ENCODE peak calls at places on chromosomes 13 and 19, in nine cellular contexts. X, L, B, P, A, C, S, E and G are unnamed samples. For H3K9me3, the result is how much of the 10 kb centered on the place peaks cover.

GRCh38 chr13:113754691-113755090 is 4.3 kb upstream of the TMEM255B start:
- DNase-seq in C (no peak), P (no peak), X (peak), E (no peak), S (no peak), B (no peak), A (no peak), L (no peak), G (no peak)

GRCh38 chr19:15128162-15128770 is 21.1 kb downstream of the SYDE1 start:
- DNase-seq in C (peak), P (no peak), B (no peak), L (no peak), X (no peak), S (no peak), A (no peak), E (no peak), G (no peak)

GRCh38 chr19:17326595-17326966 is 8.1 kb downstream of the ANO8 start:
- DNase-seq in X (no peak), P (no peak), A (no peak), B (no peak), E (no peak), C (no peak), L (no peak), S (no peak), G (no peak)

GRCh38 chr19:3771906-3772450 is at the start of gene RAX2:
- DNase-seq in C (no peak), P (no peak), L (peak), B (no peak), E (no peak), X (no peak), A (no peak), S (no peak), G (no peak)

GRCh38 chr19:6209233-6209632 is 70.5 kb downstream of the MLLT1 start:
- DNase-seq in L (no peak), C (no peak), X (no peak), P (no peak), E (peak), S (no peak), B (no peak), A (no peak), G (no peak)

GRCh38 chr19:17309962-17310461 is 649 bp downstream of the DDA1 start:
- DNase-seq in B (no peak), A (no peak), E (no peak), X (no peak), P (no peak), C (no peak), S (no peak), L (no peak), G (no peak)

GRCh38 chr19:50362656-50363424 is 2.6 kb downstream of the NAPSA start:
- DNase-seq in C (no peak), B (no peak), L (no peak), A (no peak), S (no peak), E (no peak), P (no peak), X (no peak), G (no peak)

GRCh38 chr13:98173431-98173921 is 3.6 kb downstream of the RNF113B start:
- DNase-seq in X (no peak), P (no peak), B (no peak), A (no peak), L (no peak), C (no peak), S (no peak), E (no peak), G (no peak)

GRCh38 chr13:113273856-113274590 is 23.0 kb upstream of the LAMP1 start:
- DNase-seq in E (peak), X (no peak), S (no peak), A (no peak), C (no peak), P (no peak), B (no peak), L (no peak), G (no peak)

GRCh38 chr13:41502676-41503075 is 45.3 kb downstream of the RGCC start:
- DNase-seq in B (no peak), X (no peak), A (peak), E (no peak), C (no peak), P (no peak), L (no peak), S (no peak), G (no peak)

GRCh38 chr13:41955605-41956004 is 5.3 kb downstream of the VWA8 start:
- DNase-seq in C (no peak), X (no peak), S (no peak), L (no peak), A (no peak), E (no peak), P (no peak), B (no peak), G (no peak)

GRCh38 chr13:32905864-32906180 is 110.4 kb upstream of the KL start:
- DNase-seq in B (no peak), S (no peak), C (peak), L (no peak), A (no peak), E (no peak), X (no peak), P (no peak), G (no peak)

GRCh38 chr13:71865858-71866172 is 1.2 kb downstream of the DACH1 start:
- DNase-seq in L (peak), X (peak), P (no peak), E (no peak), C (peak), B (no peak), A (no peak), S (peak), G (no peak)

GRCh38 chr19:54233941-54234340 is 8.6 kb downstream of the LILRA6 start:
- DNase-seq in E (peak), L (no peak), A (no peak), P (no peak), B (no peak), S (no peak), X (no peak), C (no peak), G (no peak)

GRCh38 chr19:40671404-40671803 is 19.0 kb downstream of the NUMBL start:
- DNase-seq in B (no peak), X (peak), C (no peak), S (peak), A (no peak), L (no peak), P (no peak), E (no peak), G (no peak)

GRCh38 chr19:40716031-40716654 is 543 bp downstream of the COQ8B start:
- DNase-seq in P (peak), X (peak), B (no peak), A (peak), L (no peak), E (peak), S (no peak), C (no peak), G (peak)

GRCh38 chr13:36673838-36674326 is at the start of gene SERTM1:
- DNase-seq in C (no peak), E (no peak), B (peak), P (no peak), X (peak), L (peak), S (peak), A (no peak), G (no peak)

GRCh38 chr13:102631198-102631597 is 34.4 kb downstream of the TPP2 start:
- DNase-seq in B (no peak), E (no peak), L (no peak), C (no peak), X (no peak), S (no peak), A (no peak), P (no peak), G (no peak)

GRCh38 chr19:10855879-10856522 is 7.8 kb downstream of the C19orf38 start:
- DNase-seq in B (no peak), P (no peak), C (no peak), S (no peak), E (no peak), A (no peak), X (no peak), L (peak), G (no peak)

GRCh38 chr19:18310966-18311365 is 11.9 kb downstream of the LSM4 start:
- DNase-seq in B (no peak), P (no peak), S (no peak), C (no peak), L (no peak), A (no peak), E (no peak), X (no peak), G (no peak)

GRCh38 chr19:53467138-53467502 is 413 bp upstream of the ZNF813 start:
- DNase-seq in L (peak), E (peak), S (peak), A (no peak), P (no peak), X (peak), C (no peak), B (peak), G (no peak)

GRCh38 chr13:23440821-23441608 is 7.5 kb upstream of the SACS start:
- DNase-seq in S (peak), P (no peak), L (no peak), X (no peak), A (no peak), C (no peak), B (no peak), E (no peak), G (no peak)

GRCh38 chr13:110542311-110542796 is 19.2 kb downstream of the RAB20 start:
- DNase-seq in L (peak), A (no peak), B (no peak), S (no peak), P (no peak), E (no peak), C (no peak), X (no peak), G (no peak)

GRCh38 chr19:55502197-55502952 is 14.1 kb downstream of the SSC5D start:
- DNase-seq in B (no peak), S (no peak), X (no peak), P (no peak), A (no peak), C (no peak), L (no peak), E (no peak), G (no peak)

GRCh38 chr19:45508681-45508930 is 1.3 kb downstream of the VASP start:
- DNase-seq in X (no peak), B (no peak), A (no peak), P (no peak), L (peak), E (no peak), S (no peak), C (no peak), G (no peak)

DNA sequence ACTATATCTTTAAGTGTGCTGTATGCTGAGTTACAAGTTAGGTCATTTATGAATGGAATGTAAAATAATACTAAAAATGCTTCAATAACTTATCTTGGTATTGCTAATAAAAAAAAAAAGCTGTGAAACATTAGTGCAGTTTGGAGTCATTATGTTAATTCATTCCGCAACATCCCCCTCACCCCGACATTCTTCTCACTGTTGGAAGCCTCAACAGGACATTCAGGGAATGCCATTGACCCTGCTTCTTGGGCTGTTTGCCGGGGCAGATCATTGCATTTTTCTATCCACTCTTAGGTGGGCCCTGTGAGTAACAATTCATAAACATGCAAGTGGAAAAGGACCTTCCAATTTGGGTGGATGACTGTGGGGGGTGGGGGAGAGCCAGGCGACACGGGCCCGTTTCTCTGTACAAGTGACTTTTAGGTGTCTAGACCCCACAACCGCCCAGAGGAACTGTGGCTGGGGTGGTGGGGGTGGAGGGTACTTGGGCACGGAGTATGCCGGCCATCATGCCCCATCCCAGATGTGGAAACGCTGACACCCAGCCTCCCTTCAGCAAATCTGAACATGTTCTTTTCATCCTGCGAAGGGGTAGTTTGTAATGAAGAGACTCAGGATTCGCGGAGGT is 185.9 kb downstream of the ZNF536 start:
- DNase-seq in C (no peak), X (no peak), E (no peak), P (no peak), B (no peak), A (no peak), S (no peak), L (no peak), G (no peak)
- H3K9me3 ChIP-seq in C (under half), X (under half), E (under half), P (under half), B (under half), A (under half), S (under half), L (under half), G (under half)

GRCh38 chr19:58117841-58118575 is 20.0 kb upstream of the ZSCAN18 start:
- DNase-seq in X (no peak), S (no peak), C (no peak), A (no peak), E (no peak), B (peak), P (no peak), L (peak), G (no peak)

GRCh38 chr19:58123354-58123753 is 25.3 kb upstream of the ZSCAN18 start:
- DNase-seq in X (no peak), P (no peak), S (no peak), E (no peak), A (no peak), L (no peak), C (no peak), B (no peak), G (no peak)

DNA sequence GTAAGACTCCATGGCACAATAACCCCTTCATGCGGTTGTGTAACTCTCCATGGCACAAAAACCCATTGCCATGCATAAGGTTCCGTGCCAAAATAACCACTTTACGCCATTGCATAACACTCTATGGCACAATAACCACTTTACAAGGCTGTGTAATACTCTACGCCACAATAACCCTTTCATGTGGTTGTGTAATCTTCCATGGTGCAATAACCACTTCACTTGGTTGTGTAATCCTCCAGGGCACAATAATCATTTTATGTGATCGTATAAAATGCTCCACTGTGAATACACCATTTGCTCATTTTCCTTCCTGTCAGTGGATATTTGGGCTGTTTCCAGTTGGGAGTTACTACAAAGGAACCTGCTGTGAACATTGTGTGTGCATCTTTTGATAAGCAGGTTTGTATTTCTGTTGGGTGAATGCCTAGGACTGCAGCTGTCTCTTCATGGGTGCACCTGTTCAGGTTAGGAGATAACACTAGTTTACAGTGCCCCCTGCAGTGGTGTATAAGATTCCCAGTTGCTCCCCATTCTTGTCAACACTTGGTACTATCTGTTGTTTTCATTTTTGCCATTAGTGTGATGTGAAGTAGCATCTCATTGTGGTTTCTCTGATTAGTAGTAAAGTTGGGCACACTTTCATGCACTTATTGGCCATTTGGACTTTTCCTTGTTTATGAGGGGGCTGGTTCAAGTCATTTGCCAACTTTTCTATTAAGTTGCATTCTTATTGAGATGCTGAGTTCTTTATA is 21.1 kb upstream of the ZSCAN18 start:
- DNase-seq in P (no peak), S (no peak), X (no peak), A (no peak), E (no peak), B (no peak), C (no peak), L (no peak), G (no peak)
- H3K9me3 ChIP-seq in P (under half), S (half or more), X (under half), A (half or more), E (under half), B (half or more), C (under half), L (under half), G (under half)

DNA sequence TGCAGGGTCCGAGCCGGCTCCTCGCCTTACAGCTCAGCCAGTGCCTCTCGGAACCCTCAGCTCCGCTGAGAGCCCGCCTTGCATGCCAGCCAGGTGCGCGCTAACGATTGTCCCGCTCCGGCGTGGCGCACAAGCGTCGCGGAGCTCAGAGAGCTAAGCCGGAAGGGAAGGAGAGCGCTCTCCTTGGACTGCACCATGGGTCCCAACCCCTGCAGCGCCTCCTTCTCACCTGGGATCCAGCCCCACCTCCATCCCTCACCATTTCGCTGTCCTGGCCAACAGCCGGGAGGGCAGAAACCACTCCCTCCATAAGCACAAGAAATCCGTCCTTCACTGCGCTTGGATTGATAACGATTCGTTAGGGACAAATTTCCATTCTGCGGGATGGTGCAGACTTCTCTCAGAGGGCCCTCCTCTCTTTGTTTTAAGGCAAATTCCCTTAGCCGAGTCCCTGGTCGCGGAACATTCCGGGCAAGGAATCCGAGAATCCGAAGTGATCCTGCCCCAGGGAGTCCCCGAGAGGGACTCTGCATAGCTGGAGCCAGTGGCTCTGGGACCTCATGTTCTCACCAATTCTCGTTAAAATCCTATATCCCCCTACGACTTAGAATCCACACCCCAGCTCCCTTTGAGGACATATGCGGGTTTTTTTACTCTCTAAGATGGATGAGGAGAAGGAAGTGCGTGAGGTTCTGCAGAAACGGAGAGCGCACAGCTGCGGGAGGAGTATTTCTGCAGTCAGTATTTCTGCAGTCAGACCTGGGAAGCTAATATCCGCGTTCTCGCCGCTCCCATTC is 2.8 kb downstream of the GSX1 start:
- DNase-seq in X (no peak), E (no peak), P (no peak), L (no peak), S (no peak), C (no peak), B (no peak), A (no peak), G (no peak)
- H3K9me3 ChIP-seq in X (under half), E (under half), P (under half), L (under half), S (under half), C (under half), B (under half), A (under half), G (under half)

GRCh38 chr13:100470841-100471505 is 117.6 kb downstream of the GGACT start:
- DNase-seq in L (no peak), P (no peak), S (no peak), C (no peak), B (no peak), X (no peak), A (no peak), E (no peak), G (no peak)
- H3K9me3 ChIP-seq in L (under half), P (under half), S (under half), C (under half), B (under half), X (under half), A (under half), E (under half), G (under half)

GRCh38 chr19:56958428-56958827 is 117.9 kb upstream of the PEG3 start:
- DNase-seq in A (no peak), B (no peak), E (no peak), L (no peak), P (no peak), S (no peak), X (no peak), C (no peak), G (no peak)
- H3K9me3 ChIP-seq in A (under half), B (under half), E (under half), L (under half), P (under half), S (under half), X (under half), C (under half), G (under half)

GRCh38 chr19:43950834-43951626 is at the start of gene ZNF221:
- DNase-seq in E (peak), P (peak), C (peak), L (peak), A (peak), S (peak), B (peak), X (peak), G (peak)
- H3K9me3 ChIP-seq in E (under half), P (under half), C (under half), L (under half), A (under half), S (half or more), B (under half), X (under half), G (under half)